ENCODE peak calls at places on chromosome 6, in four cellular contexts. W, N, U and E are unnamed samples.

GRCh38 chr6:168950500-168951223 is 303.0 kb downstream of the THBS2 start:
- ATAC-seq in N (no peak), U (peak), W (no peak), E (no peak)

GRCh38 chr6:108581237-108581931 is 20.7 kb downstream of the FOXO3 start:
- ATAC-seq in W (no peak), N (peak), U (peak), E (no peak)

GRCh38 chr6:11770546-11771466 is 7.8 kb downstream of the ADTRP start:
- ATAC-seq in N (peak), W (peak), U (peak), E (no peak)

GRCh38 chr6:73435236-73435635 is 16.9 kb downstream of the CGAS start:
- ATAC-seq in N (no peak), U (no peak), W (no peak), E (no peak)

GRCh38 chr6:137680678-137681346 is 186.2 kb upstream of the TNFAIP3 start:
- ATAC-seq in N (no peak), U (no peak), W (no peak), E (no peak)

GRCh38 chr6:36368921-36369880 is 18.3 kb downstream of the ETV7 start:
- ATAC-seq in U (no peak), N (peak), W (no peak), E (no peak)

GRCh38 chr6:83086751-83087150 is 19.3 kb downstream of the DOP1A start:
- ATAC-seq in W (no peak), N (no peak), U (no peak), E (peak)

GRCh38 chr6:99905209-99906106 is 88.6 kb downstream of the MCHR2 start:
- ATAC-seq in W (peak), N (peak), U (no peak), E (no peak)

GRCh38 chr6:106194949-106195919 is 109.1 kb downstream of the PRDM1 start:
- ATAC-seq in W (no peak), N (no peak), U (no peak), E (peak)